ENCODE peak calls at places on chromosomes 11 and 22, in four cellular contexts. T is AG09319, F is lower lobe of right lung, X is DND-41. Q is an unnamed sample.

GRCh38 chr22:11325767-11326166 is 4202.2 kb upstream of the OR11H1 start:
- DNase-seq in T (no peak), F (no peak), X (no peak), Q (no peak)

GRCh38 chr22:41367680-41368542 is 13.8 kb upstream of the TEF start:
- DNase-seq in T (peak), F (peak), X (no peak), Q (no peak)

GRCh38 chr11:125279680-125280079 is 115.1 kb downstream of the PKNOX2 start:
- DNase-seq in T (no peak), F (no peak), X (no peak), Q (no peak)

GRCh38 chr11:110433393-110434333 is 3.9 kb downstream of the FDX1 start:
- DNase-seq in T (no peak), F (no peak), X (no peak), Q (no peak)

GRCh38 chr11:68279676-68280075 is 7.9 kb upstream of the C11orf24 start:
- DNase-seq in T (no peak), F (no peak), X (no peak), Q (no peak)

GRCh38 chr11:99632969-99633368 is 612.2 kb downstream of the CNTN5 start:
- DNase-seq in T (no peak), F (no peak), X (no peak), Q (no peak)

GRCh38 chr11:41784513-41785335 is 325.3 kb upstream of the LRRC4C start:
- DNase-seq in T (no peak), F (no peak), X (no peak), Q (no peak)

GRCh38 chr11:47905358-47906059 is 57.4 kb upstream of the NUP160 start:
- DNase-seq in T (no peak), F (no peak), X (no peak), Q (no peak)

GRCh38 chr11:78791254-78791653 is 216.6 kb upstream of the NARS2 start:
- DNase-seq in T (no peak), F (no peak), X (no peak), Q (no peak)

GRCh38 chr11:34790620-34791019 is 125.6 kb downstream of the APIP start:
- DNase-seq in T (no peak), F (no peak), X (no peak), Q (no peak)

GRCh38 chr11:2747236-2748015 is 47.6 kb upstream of the KCNQ1OT1 start:
- DNase-seq in T (no peak), F (peak), X (no peak), Q (no peak)

GRCh38 chr11:68269414-68270081 is 2.2 kb downstream of the C11orf24 start:
- DNase-seq in T (peak), F (no peak), X (no peak), Q (no peak)

GRCh38 chr11:116170526-116171120 is 602.2 kb downstream of the BUD13 start:
- DNase-seq in T (no peak), F (no peak), X (no peak), Q (no peak)

GRCh38 chr22:32132783-32133182 is 26.3 kb downstream of the C22orf42 start:
- DNase-seq in T (no peak), F (no peak), X (no peak), Q (no peak)

GRCh38 chr22:32127904-32128303 is 31.2 kb downstream of the C22orf42 start:
- DNase-seq in T (no peak), F (no peak), X (no peak), Q (no peak)

GRCh38 chr22:32130464-32130863 is 28.6 kb downstream of the C22orf42 start:
- DNase-seq in T (no peak), F (no peak), X (no peak), Q (no peak)

DNA sequence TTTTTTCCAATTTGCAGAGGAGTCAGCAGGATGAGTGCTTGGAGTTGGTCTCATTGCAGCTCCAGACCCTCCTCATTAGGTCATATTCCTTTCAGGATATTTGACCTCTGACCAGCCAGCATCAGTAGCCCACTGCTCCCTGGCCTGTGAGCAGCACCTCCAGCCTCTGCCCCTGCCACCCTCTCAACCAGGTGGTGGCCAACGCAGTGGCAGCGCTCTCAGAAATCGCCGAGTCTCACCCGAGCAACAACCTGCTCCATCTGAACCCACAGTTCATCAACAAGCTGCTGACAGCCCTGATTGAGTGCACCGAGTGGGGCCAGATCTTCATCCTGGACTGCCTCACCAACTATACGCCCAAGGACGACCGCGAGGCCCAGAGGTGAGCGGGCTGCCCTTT is 27.0 kb downstream of the C22orf42 start:
- DNase-seq in T (no peak), F (no peak), X (no peak), Q (no peak)
- TF ChIP-seq CTCF in T (no peak), F (no peak), X (no peak), Q (no peak)

GRCh38 chr22:45441158-45441557 is 27.7 kb downstream of the RIBC2 start:
- DNase-seq in T (no peak), F (no peak), X (peak), Q (no peak)
- TF ChIP-seq CTCF in T (peak), F (peak), X (peak), Q (peak)

GRCh38 chr11:120563698-120564572 is 52.4 kb downstream of the GRIK4 start:
- DNase-seq in T (no peak), F (no peak), X (no peak), Q (no peak)

GRCh38 chr11:120562806-120563425 is 51.4 kb downstream of the GRIK4 start:
- DNase-seq in T (no peak), F (no peak), X (no peak), Q (no peak)

GRCh38 chr11:120565436-120566155 is 54.0 kb downstream of the GRIK4 start:
- DNase-seq in T (no peak), F (no peak), X (no peak), Q (no peak)

GRCh38 chr11:120566176-120566575 is 54.6 kb downstream of the GRIK4 start:
- DNase-seq in T (no peak), F (no peak), X (no peak), Q (no peak)

DNA sequence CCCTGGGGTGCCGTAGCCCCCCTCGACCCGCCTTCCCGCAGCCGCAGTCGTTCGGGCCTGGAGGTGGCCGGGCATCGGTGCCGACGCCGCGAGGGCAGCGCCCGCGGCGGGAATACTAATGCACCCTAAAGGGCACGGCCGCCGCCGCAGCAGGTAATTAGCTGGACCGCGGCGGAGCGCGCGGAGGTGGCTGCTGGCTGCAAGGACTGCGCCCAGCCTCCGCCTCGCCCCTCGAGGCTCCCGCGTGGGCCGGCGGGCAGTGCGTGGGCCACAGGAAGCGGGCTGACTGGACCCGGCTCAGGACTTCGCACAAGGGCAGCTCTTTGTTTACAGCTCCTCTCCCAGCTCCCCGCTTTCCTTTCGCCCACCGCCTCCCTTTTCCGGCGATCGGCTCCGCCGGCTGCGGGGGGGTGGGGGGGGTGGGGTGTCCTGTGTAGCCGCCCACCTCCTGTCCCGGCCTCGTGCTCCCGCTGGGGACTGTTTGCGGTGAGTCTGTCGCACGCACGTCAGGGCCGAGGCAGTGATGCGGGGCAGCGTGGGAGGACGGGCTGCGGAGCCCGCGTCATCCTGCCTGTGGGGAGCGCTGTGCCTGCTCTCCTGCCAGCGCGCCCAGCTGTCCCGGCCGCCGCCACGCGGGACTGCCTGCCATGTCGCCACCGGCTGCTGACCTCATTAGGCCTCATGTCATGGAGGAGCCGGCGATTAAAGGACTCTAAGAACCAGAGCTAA is 53.2 kb downstream of the GRIK4 start:
- DNase-seq in T (no peak), F (peak), X (no peak), Q (no peak)
- TF ChIP-seq CTCF in T (no peak), F (peak), X (no peak), Q (peak)

GRCh38 chr11:61768376-61769076 is 16.1 kb downstream of the MYRF start:
- DNase-seq in T (no peak), F (no peak), X (no peak), Q (no peak)

GRCh38 chr11:61769946-61770683 is 17.7 kb downstream of the MYRF start:
- DNase-seq in T (no peak), F (no peak), X (no peak), Q (no peak)

GRCh38 chr11:61771195-61771894 is 18.9 kb downstream of the MYRF start:
- DNase-seq in T (no peak), F (no peak), X (no peak), Q (no peak)

GRCh38 chr11:61771995-61772455 is 19.6 kb downstream of the MYRF start:
- DNase-seq in T (no peak), F (no peak), X (no peak), Q (no peak)

DNA sequence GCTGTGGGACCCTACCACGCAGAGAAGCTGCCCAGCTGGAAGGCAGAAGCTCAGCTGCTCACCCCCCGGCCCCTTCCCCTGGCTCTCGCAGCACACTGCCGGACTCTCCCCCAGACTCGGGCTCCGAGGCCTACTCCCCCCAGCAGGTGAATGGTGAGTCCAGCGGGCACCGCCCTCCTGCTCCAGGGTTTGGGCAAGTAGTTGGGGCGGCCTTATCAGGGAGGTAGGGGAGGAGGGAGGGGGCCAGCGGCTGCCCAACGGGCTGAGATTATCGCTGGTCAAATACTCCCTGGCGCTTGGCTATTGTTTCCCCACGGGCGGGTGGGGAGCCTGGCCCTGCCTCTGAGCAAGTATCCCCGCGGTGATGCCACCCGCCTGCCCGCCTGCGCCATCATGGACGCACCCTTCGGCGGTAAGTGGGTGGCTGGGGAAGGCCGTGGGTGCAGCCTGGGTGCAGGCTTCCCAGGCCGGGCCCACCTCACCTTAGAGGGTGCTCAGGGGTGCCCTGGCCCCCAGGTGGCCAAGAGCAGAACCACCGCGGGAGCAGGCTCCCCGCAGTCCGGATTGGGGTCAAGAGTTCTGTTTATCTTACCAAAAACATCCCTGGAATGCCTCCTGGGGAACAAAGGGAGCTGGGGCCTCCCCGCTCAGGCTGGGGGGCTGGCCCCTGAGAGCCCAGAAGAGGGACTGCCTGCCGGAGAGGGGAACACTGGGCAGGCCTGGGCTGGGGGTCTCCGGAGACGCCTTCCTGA is 16.9 kb downstream of the MYRF start:
- DNase-seq in T (no peak), F (peak), X (no peak), Q (no peak)
- TF ChIP-seq CTCF in T (no peak), F (peak), X (no peak), Q (peak)

GRCh38 chr11:23284626-23285025 is 424.4 kb upstream of the CCDC179 start:
- DNase-seq in T (no peak), F (no peak), X (no peak), Q (peak)

GRCh38 chr11:23288001-23288783 is 427.9 kb upstream of the CCDC179 start:
- DNase-seq in T (peak), F (no peak), X (no peak), Q (peak)
- TF ChIP-seq CTCF in T (no peak), F (no peak), X (no peak), Q (no peak)

DNA sequence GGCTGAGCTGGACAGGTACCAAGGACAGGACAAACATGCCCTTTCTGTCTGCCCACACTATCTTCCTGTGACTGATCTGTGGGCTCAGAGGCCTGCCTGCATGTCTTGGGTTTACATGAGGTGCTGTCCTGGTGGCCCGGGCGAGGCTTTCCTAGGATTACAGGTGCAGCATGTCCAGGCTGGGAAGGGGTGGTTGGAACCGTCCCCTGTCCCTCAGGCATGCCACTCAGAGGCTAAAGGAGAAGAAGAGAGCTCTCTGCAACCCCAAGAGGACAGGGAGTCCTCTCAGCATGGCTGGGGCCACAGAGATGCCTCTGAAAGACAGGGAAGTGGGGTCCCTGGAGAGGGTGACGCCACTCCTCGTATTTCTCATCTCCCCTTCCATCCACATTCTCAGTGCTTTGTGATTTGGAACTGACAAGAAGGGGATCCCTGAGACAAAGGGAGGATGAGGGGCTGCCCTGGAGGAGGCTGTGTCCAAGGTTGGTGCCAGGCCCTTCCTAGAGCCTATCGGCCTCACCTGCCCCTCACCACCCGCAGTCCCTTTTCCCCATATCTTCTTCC is 64.6 kb upstream of the LMO1 start:
- DNase-seq in T (no peak), F (no peak), X (no peak), Q (no peak)
- TF ChIP-seq CTCF in T (no peak), F (no peak), X (no peak), Q (no peak)

DNA sequence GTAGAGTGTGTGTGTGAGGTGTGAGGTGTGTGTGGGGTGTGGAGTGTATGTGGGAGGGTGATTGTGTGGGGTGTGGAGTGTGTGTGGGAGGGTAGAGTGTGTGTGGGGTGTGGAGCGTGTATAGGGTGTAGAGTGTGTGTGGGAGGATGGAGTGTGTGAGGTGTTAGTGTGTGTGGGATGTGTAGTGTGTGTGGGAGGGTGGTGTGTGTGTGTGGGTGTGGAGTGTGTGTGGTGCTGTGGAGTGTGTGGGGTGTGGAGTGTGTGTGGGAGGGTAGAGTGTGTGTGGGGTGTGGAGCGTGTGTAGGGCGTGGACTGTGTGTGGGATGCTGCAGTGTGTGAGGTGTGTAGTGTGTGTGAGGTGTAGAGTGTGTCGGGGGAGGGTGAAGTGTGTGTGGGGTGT is 356.1 kb downstream of the CADM1 start:
- DNase-seq in T (no peak), F (no peak), X (no peak), Q (no peak)
- TF ChIP-seq CTCF in T (no peak), F (no peak), X (no peak), Q (no peak)

DNA sequence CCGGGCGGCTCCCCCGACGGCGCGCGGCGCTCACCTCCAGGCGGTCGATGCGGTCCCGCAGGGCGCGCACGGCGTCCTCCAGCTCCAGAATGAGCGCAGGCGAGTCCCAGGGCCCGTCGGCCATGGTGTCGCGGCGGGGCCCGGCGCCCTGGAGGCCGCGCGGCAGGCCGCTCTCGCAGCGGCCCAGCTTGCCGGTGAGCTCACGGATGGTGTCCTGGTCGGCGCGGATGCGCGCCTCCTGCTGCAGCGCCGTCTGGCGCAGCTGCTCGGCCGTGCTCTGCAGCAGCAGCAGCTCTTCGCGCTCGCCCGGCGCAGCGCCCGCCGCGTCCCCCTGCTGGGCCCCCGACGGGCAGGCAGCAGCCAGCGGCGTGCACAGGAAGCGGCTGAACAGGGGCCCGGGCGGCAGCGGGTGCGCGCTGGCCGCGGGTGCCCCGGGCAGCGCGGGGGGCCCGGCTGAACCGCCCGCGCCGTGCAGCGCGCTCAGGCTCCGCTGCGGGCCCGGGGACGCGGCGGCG is 570 bp downstream of the NPTXR start:
- DNase-seq in T (no peak), F (peak), X (peak), Q (no peak)
- TF ChIP-seq CTCF in T (peak), F (peak), X (peak), Q (peak)

DNA sequence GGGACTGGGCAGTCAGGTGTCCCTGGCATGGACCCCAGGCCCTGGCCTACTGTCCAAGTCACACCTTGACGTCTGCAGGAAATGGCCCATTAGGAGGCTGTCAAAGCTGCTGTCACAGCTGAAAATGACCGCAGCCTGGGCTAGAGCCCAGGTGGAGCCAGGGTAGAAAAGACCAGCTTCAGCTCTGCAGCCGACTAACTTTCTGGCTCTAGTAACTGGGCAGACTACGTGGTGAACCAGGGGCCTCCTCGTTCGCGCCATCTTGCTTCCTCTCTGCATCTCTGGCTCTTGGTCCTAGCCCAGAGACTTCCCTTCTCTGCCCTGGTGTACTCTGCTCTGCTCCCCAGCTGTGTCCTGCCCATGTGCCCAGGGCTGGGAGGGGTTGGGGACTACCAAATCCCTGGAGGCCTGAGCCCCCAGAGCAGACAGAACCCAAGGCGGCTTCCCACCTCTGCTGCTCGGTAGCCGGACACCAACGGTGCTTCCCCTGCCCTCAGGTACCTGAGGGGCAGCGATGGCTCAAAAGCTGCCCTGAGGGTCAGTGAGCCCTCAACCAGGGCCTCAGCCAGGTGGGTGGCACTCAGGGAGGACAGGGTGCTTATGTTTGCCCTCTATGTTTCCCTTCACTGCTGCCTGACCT is 19.7 kb downstream of the SART1 start:
- DNase-seq in T (no peak), F (no peak), X (no peak), Q (no peak)
- TF ChIP-seq CTCF in T (no peak), F (no peak), X (no peak), Q (no peak)

GRCh38 chr11:40183073-40184064 is 1276.1 kb downstream of the LRRC4C start:
- DNase-seq in T (no peak), F (no peak), X (no peak), Q (no peak)
- TF ChIP-seq CTCF in T (no peak), F (no peak), X (no peak), Q (no peak)